ENCODE peak calls at places on chromosomes 1 and 21, in eight cellular contexts. One of them, this sample, is unnamed.

GRCh38 chr1:243313635-243314536 is 58.0 kb downstream of the SDCCAG8 start:
- DNase-seq in iPS-NIHi11: no peak
- DNase-seq in NCI-H1105: no peak
- DNase-seq in Karpas-422: no peak
- DNase-seq in ELR: no peak
- DNase-seq in ovary: no peak
- DNase-seq in NCI-H748 treated with DMSO at 0.1 percent for 48 hours: no peak
- DNase-seq in central memory CD4-positive, alpha-beta T cell: no peak
- DNase-seq in this sample: no peak

GRCh38 chr1:61742620-61743431 is 546 bp downstream of the PATJ start:
- DNase-seq in iPS-NIHi11: peak; percentile 81
- DNase-seq in NCI-H1105: peak; percentile 88
- DNase-seq in Karpas-422: no peak
- DNase-seq in ELR: peak; percentile 47
- DNase-seq in ovary: peak; percentile 77
- DNase-seq in NCI-H748 treated with DMSO at 0.1 percent for 48 hours: no peak
- DNase-seq in central memory CD4-positive, alpha-beta T cell: no peak
- DNase-seq in this sample: no peak

GRCh38 chr1:905811-906531 is 17.8 kb upstream of the SAMD11 start:
- DNase-seq in iPS-NIHi11: peak; percentile 7
- DNase-seq in NCI-H1105: no peak
- DNase-seq in Karpas-422: no peak
- DNase-seq in ELR: no peak
- DNase-seq in ovary: peak; percentile 34
- DNase-seq in NCI-H748 treated with DMSO at 0.1 percent for 48 hours: no peak
- DNase-seq in central memory CD4-positive, alpha-beta T cell: no peak
- DNase-seq in this sample: no peak

GRCh38 chr1:2134232-2134603 is 60.4 kb downstream of the FAAP20 start:
- DNase-seq in iPS-NIHi11: no peak
- DNase-seq in NCI-H1105: no peak
- DNase-seq in Karpas-422: no peak
- DNase-seq in ELR: no peak
- DNase-seq in ovary: no peak
- DNase-seq in NCI-H748 treated with DMSO at 0.1 percent for 48 hours: no peak
- DNase-seq in central memory CD4-positive, alpha-beta T cell: no peak
- DNase-seq in this sample: no peak

GRCh38 chr1:155392898-155393411 is 72.3 kb downstream of the RUSC1 start:
- DNase-seq in iPS-NIHi11: no peak
- DNase-seq in NCI-H1105: no peak
- DNase-seq in Karpas-422: peak; percentile 45
- DNase-seq in ELR: no peak
- DNase-seq in ovary: no peak
- DNase-seq in NCI-H748 treated with DMSO at 0.1 percent for 48 hours: no peak
- DNase-seq in central memory CD4-positive, alpha-beta T cell: no peak
- DNase-seq in this sample: no peak

GRCh38 chr1:220772846-220773245 is 13.9 kb upstream of the MTARC1 start:
- DNase-seq in iPS-NIHi11: no peak
- DNase-seq in NCI-H1105: no peak
- DNase-seq in Karpas-422: no peak
- DNase-seq in ELR: no peak
- DNase-seq in ovary: no peak
- DNase-seq in NCI-H748 treated with DMSO at 0.1 percent for 48 hours: no peak
- DNase-seq in central memory CD4-positive, alpha-beta T cell: no peak
- DNase-seq in this sample: no peak

GRCh38 chr21:39834543-39834942 is 32.7 kb upstream of the PCP4 start:
- DNase-seq in iPS-NIHi11: no peak
- DNase-seq in NCI-H1105: no peak
- DNase-seq in Karpas-422: no peak
- DNase-seq in ELR: no peak
- DNase-seq in ovary: no peak
- DNase-seq in NCI-H748 treated with DMSO at 0.1 percent for 48 hours: no peak
- DNase-seq in central memory CD4-positive, alpha-beta T cell: no peak
- DNase-seq in this sample: no peak

GRCh38 chr1:228149341-228150020 is at the start of gene GJC2:
- DNase-seq in iPS-NIHi11: peak; percentile 84
- DNase-seq in NCI-H1105: no peak
- DNase-seq in Karpas-422: no peak
- DNase-seq in ELR: peak; percentile 25
- DNase-seq in ovary: peak; percentile 83
- DNase-seq in NCI-H748 treated with DMSO at 0.1 percent for 48 hours: no peak
- DNase-seq in central memory CD4-positive, alpha-beta T cell: no peak
- DNase-seq in this sample: no peak

GRCh38 chr1:225847610-225848009 is 34.6 kb downstream of the TMEM63A start:
- DNase-seq in iPS-NIHi11: no peak
- DNase-seq in NCI-H1105: peak; percentile 59
- DNase-seq in Karpas-422: no peak
- DNase-seq in ELR: no peak
- DNase-seq in ovary: no peak
- DNase-seq in NCI-H748 treated with DMSO at 0.1 percent for 48 hours: no peak
- DNase-seq in central memory CD4-positive, alpha-beta T cell: no peak
- DNase-seq in this sample: no peak

GRCh38 chr21:42063578-42064521 is 7.3 kb upstream of the UMODL1 start:
- DNase-seq in iPS-NIHi11: no peak
- DNase-seq in NCI-H1105: no peak
- DNase-seq in Karpas-422: peak; percentile 87
- DNase-seq in ELR: no peak
- DNase-seq in ovary: no peak
- DNase-seq in NCI-H748 treated with DMSO at 0.1 percent for 48 hours: no peak
- DNase-seq in central memory CD4-positive, alpha-beta T cell: peak; percentile 60
- DNase-seq in this sample: no peak

GRCh38 chr1:10399487-10399917 is 638 bp downstream of the PGD start:
- DNase-seq in iPS-NIHi11: no peak
- DNase-seq in NCI-H1105: no peak
- DNase-seq in Karpas-422: no peak
- DNase-seq in ELR: peak; percentile 69
- DNase-seq in ovary: no peak
- DNase-seq in NCI-H748 treated with DMSO at 0.1 percent for 48 hours: no peak
- DNase-seq in central memory CD4-positive, alpha-beta T cell: no peak
- DNase-seq in this sample: no peak

GRCh38 chr1:103788377-103788776 is 38.7 kb downstream of the AMY1C start:
- DNase-seq in iPS-NIHi11: no peak
- DNase-seq in NCI-H1105: peak; percentile 14
- DNase-seq in Karpas-422: peak; percentile 57
- DNase-seq in ELR: peak; percentile 0
- DNase-seq in ovary: no peak
- DNase-seq in NCI-H748 treated with DMSO at 0.1 percent for 48 hours: peak; percentile 27
- DNase-seq in central memory CD4-positive, alpha-beta T cell: no peak
- DNase-seq in this sample: no peak